ENCODE peak calls at places on chromosomes 7 and 10, in eight cellular contexts. O is tibial nerve, T is HL-60, J is cardiac muscle cell, U is GM23338, L is IMR-90, I is endodermal cell, Q is brain microvascular endothelial cell. K is an unnamed sample.

GRCh38 chr7:44105832-44106231 is 1.7 kb downstream of the AEBP1 start:
- DNase-seq in O (no peak), T (no peak), J (no peak), U (no peak), L (no peak), I (no peak), Q (no peak), K (no peak)

GRCh38 chr10:132395704-132396494 is 1.1 kb upstream of the PWWP2B start:
- DNase-seq in O (peak; percentile 48), T (no peak), J (peak; percentile 57), U (peak; percentile 88), L (no peak), I (peak; percentile 92), Q (no peak), K (no peak)

GRCh38 chr10:69958232-69958902 is 94.3 kb upstream of the MACROH2A2 start:
- DNase-seq in O (no peak), T (peak; percentile 21), J (peak; percentile 70), U (peak; percentile 79), L (peak; percentile 53), I (peak; percentile 73), Q (peak; percentile 34), K (peak; percentile 33)

GRCh38 chr10:3398825-3399646 is 226.5 kb upstream of the PITRM1 start:
- DNase-seq in O (peak; percentile 42), T (no peak), J (peak; percentile 59), U (no peak), L (no peak), I (no peak), Q (no peak), K (no peak)

GRCh38 chr7:157389951-157390730 is 53.3 kb downstream of the DNAJB6 start:
- DNase-seq in O (no peak), T (peak; percentile 61), J (peak; percentile 79), U (no peak), L (no peak), I (no peak), Q (peak; percentile 67), K (no peak)

GRCh38 chr10:11335167-11335652 is 276.2 kb downstream of the USP6NL start:
- DNase-seq in O (no peak), T (no peak), J (peak; percentile 77), U (no peak), L (peak; percentile 27), I (no peak), Q (peak; percentile 64), K (no peak)

GRCh38 chr7:22559829-22560489 is 60.0 kb upstream of the STEAP1B start:
- DNase-seq in O (peak; percentile 84), T (no peak), J (peak; percentile 90), U (peak; percentile 94), L (peak; percentile 86), I (peak; percentile 91), Q (peak; percentile 84), K (peak; percentile 86)

GRCh38 chr7:98870807-98871491 is 1.1 kb upstream of the TMEM130 start:
- DNase-seq in O (no peak), T (no peak), J (no peak), U (no peak), L (no peak), I (peak; percentile 62), Q (no peak), K (no peak)

GRCh38 chr10:83333566-83333965 is 805.7 kb upstream of the GHITM start:
- DNase-seq in O (no peak), T (no peak), J (no peak), U (no peak), L (no peak), I (no peak), Q (no peak), K (no peak)

GRCh38 chr7:1136841-1137516 is 23.0 kb downstream of the ZFAND2A start:
- DNase-seq in O (no peak), T (no peak), J (no peak), U (peak; percentile 59), L (no peak), I (peak; percentile 66), Q (no peak), K (no peak)

GRCh38 chr7:130668258-130669050 is at the start of gene COPG2:
- DNase-seq in O (peak; percentile 68), T (peak; percentile 50), J (peak; percentile 91), U (peak; percentile 96), L (peak; percentile 73), I (peak; percentile 93), Q (peak; percentile 67), K (peak; percentile 35)

GRCh38 chr7:130672146-130672545 is 3.6 kb upstream of the COPG2 start:
- DNase-seq in O (no peak), T (no peak), J (no peak), U (no peak), L (no peak), I (no peak), Q (no peak), K (no peak)

GRCh38 chr7:130667593-130668257 is 823 bp downstream of the COPG2 start:
- DNase-seq in O (peak; percentile 16), T (no peak), J (peak; percentile 10), U (peak; percentile 31), L (peak; percentile 1), I (no peak), Q (no peak), K (no peak)

GRCh38 chr7:130673066-130673465 is 4.5 kb upstream of the COPG2 start:
- DNase-seq in O (no peak), T (no peak), J (peak; percentile 32), U (no peak), L (no peak), I (no peak), Q (no peak), K (no peak)

DNA sequence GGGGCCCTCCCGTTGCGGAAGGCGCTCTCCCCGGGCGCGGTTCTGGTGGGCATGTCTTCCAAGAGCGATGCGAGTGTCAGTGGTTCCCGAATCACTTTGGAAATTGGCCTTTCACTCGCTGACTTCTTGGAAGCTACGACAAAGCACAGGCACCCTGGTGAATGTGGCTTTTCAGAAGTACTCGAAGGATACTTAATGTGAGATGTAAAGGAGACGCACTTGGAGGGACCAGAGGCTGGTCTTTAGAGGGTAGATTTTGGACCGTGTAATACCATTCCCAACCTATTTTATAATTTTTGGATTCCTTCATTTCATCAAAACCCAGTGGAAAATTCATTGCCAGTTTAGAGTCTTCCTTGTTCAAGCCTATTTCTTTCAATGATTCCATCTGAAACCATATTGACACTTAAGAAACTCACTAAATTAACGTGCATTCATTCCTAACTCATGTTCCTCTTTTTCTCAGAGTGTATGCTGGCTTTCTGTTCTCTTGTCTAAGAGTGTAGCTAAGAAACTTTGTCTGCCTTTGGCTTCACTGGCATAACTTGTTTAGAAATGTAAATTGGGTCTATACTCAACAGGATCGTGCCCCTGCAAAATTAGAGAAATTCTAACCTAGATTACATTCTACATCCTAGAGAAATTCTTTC is 628 bp upstream of the COPG2 start:
- DNase-seq in O (peak; percentile 7), T (no peak), J (no peak), U (no peak), L (peak; percentile 13), I (no peak), Q (peak; percentile 2), K (no peak)
- H3K27ac ChIP-seq in O (peak overlapping the region; percentile 72), T (peak overlapping the region; percentile 70), J (peak overlapping the region; percentile 81), U (no peak overlapping the region), L (peak overlapping the region; percentile 62), I (no peak overlapping the region), Q (no peak overlapping the region), K (peak overlapping the region; percentile 89)

GRCh38 chr7:150901160-150902035 is 49.1 kb downstream of the AOC1 start:
- DNase-seq in O (no peak), T (no peak), J (no peak), U (peak; percentile 8), L (no peak), I (no peak), Q (no peak), K (no peak)
- H3K27ac ChIP-seq in O (no peak overlapping the region), T (no peak overlapping the region), J (no peak overlapping the region), U (no peak overlapping the region), L (no peak overlapping the region), I (no peak overlapping the region), Q (no peak overlapping the region), K (no peak overlapping the region)

GRCh38 chr7:144848078-144848477 is 12.2 kb upstream of the TPK1 start:
- DNase-seq in O (no peak), T (no peak), J (no peak), U (no peak), L (no peak), I (no peak), Q (no peak), K (no peak)

GRCh38 chr7:144836545-144836842 is 641 bp upstream of the TPK1 start:
- DNase-seq in O (no peak), T (no peak), J (no peak), U (no peak), L (no peak), I (no peak), Q (no peak), K (no peak)

DNA sequence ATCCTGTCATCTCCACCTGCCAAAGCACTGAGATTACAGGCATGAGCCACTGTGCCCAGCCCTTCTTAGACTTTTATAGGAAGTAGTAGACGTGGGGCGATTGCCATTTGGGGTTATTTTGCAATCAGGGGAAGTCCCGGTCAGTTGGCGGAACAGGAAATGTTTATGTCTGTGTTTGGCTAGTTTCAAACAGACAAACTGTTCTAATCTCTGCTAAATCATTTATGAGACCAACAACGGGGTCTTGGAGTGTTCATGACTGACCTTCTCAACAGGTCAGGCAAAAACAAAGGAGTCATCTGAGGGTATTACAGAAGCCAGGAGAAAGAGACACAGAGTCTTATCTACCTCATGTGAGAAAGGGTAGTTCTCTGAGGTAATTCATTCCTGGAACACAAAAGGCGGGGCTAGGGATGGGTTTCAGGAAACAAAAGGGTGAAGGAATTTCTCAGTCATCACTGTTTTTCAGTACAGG is 6.6 kb upstream of the TPK1 start:
- DNase-seq in O (peak; percentile 28), T (no peak), J (peak; percentile 72), U (peak; percentile 67), L (no peak), I (peak; percentile 54), Q (no peak), K (no peak)
- H3K27ac ChIP-seq in O (peak overlapping the region; percentile 62), T (peak overlapping the region; percentile 78), J (no peak overlapping the region), U (no peak overlapping the region), L (no peak overlapping the region), I (no peak overlapping the region), Q (no peak overlapping the region), K (no peak overlapping the region)

GRCh38 chr7:92504563-92504962 is 23.8 kb downstream of the PEX1 start:
- DNase-seq in O (no peak), T (no peak), J (no peak), U (no peak), L (no peak), I (no peak), Q (no peak), K (no peak)

GRCh38 chr7:92506363-92506762 is 22.0 kb downstream of the PEX1 start:
- DNase-seq in O (no peak), T (no peak), J (no peak), U (no peak), L (no peak), I (no peak), Q (no peak), K (no peak)

GRCh38 chr7:92513167-92513902 is 15.0 kb downstream of the PEX1 start:
- DNase-seq in O (no peak), T (no peak), J (no peak), U (no peak), L (no peak), I (no peak), Q (no peak), K (no peak)

GRCh38 chr7:92503767-92504166 is 24.6 kb downstream of the PEX1 start:
- DNase-seq in O (no peak), T (no peak), J (no peak), U (no peak), L (no peak), I (no peak), Q (no peak), K (no peak)

DNA sequence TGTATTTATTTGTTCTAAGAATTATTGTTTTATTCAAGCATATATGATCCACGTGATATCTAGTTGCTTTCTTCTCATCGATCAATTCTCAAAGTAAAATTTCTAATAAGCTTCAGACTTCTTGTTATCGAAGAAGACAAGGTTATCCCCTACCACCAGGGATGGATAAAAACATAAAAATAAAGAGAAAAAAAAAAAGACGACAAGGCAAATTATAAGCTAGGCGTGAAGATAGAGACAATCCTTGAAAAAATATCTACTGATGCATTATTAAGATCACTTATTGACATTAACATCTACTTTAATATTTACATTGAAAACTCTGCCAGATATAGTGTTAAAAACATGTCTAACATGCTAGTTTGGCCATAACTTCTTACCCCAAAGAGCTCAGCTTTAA is 19.4 kb downstream of the PEX1 start:
- DNase-seq in O (no peak), T (no peak), J (no peak), U (no peak), L (no peak), I (no peak), Q (no peak), K (no peak)
- H3K27ac ChIP-seq in O (no peak overlapping the region), T (no peak overlapping the region), J (no peak overlapping the region), U (no peak overlapping the region), L (no peak overlapping the region), I (no peak overlapping the region), Q (no peak overlapping the region), K (no peak overlapping the region)

K was measured in Panc1.